ENCODE peak calls at places on chromosome 4, in six cellular contexts. N, X, F, E, Y and S are unnamed samples.

GRCh38 chr4:3462790-3463415 is at the start of gene DOK7:
- DNase-seq in N (no peak), X (no peak), F (no peak), E (no peak), Y (no peak), S (no peak)

GRCh38 chr4:76585270-76585669 is 150.2 kb downstream of the SHROOM3 start:
- DNase-seq in N (peak; percentile 48), X (no peak), F (peak; percentile 77), E (peak; percentile 92), Y (no peak), S (peak; percentile 37)

GRCh38 chr4:83771113-83771705 is 235.3 kb downstream of the GPAT3 start:
- DNase-seq in N (peak; percentile 77), X (peak; percentile 53), F (peak; percentile 60), E (peak; percentile 51), Y (peak; percentile 19), S (peak; percentile 5)

GRCh38 chr4:7797330-7797729 is 142.3 kb downstream of the AFAP1 start:
- DNase-seq in N (no peak), X (no peak), F (no peak), E (no peak), Y (no peak), S (no peak)

GRCh38 chr4:55561884-55562283 is 15.2 kb upstream of the CLOCK start:
- DNase-seq in N (no peak), X (no peak), F (no peak), E (no peak), Y (no peak), S (no peak)

GRCh38 chr4:44235897-44236296 is 212.7 kb downstream of the KCTD8 start:
- DNase-seq in N (peak; percentile 31), X (no peak), F (no peak), E (no peak), Y (no peak), S (no peak)

GRCh38 chr4:76955187-76955586 is 5.6 kb downstream of the SEPTIN11 start:
- DNase-seq in N (no peak), X (no peak), F (peak; percentile 69), E (no peak), Y (no peak), S (no peak)

GRCh38 chr4:110878992-110879391 is 256.1 kb upstream of the PITX2 start:
- DNase-seq in N (no peak), X (no peak), F (no peak), E (no peak), Y (peak; percentile 0), S (no peak)

GRCh38 chr4:170599894-170600293 is 510.1 kb upstream of the AADAT start:
- DNase-seq in N (no peak), X (no peak), F (no peak), E (no peak), Y (no peak), S (no peak)

GRCh38 chr4:76850010-76850441 is 47.9 kb downstream of the SOWAHB start:
- DNase-seq in N (no peak), X (no peak), F (peak; percentile 96), E (peak; percentile 80), Y (no peak), S (no peak)

GRCh38 chr4:120754590-120754989 is 167.9 kb downstream of the PRDM5 start:
- DNase-seq in N (no peak), X (no peak), F (no peak), E (no peak), Y (no peak), S (no peak)
- H2BK5ac ChIP-seq in N (no peak overlapping the region), X (no peak overlapping the region), F (no peak overlapping the region), E (no peak overlapping the region), Y (no peak overlapping the region), S (no peak overlapping the region)

GRCh38 chr4:185719493-185719843 is 92.5 kb downstream of the SORBS2 start:
- DNase-seq in N (no peak), X (no peak), F (no peak), E (no peak), Y (no peak), S (no peak)

GRCh38 chr4:185718578-185719492 is 93.2 kb downstream of the SORBS2 start:
- DNase-seq in N (no peak), X (no peak), F (no peak), E (no peak), Y (no peak), S (no peak)

GRCh38 chr4:185721949-185722316 is 90.1 kb downstream of the SORBS2 start:
- DNase-seq in N (no peak), X (no peak), F (no peak), E (peak; percentile 33), Y (no peak), S (no peak)

GRCh38 chr4:185723619-185724150 is 88.3 kb downstream of the SORBS2 start:
- DNase-seq in N (no peak), X (no peak), F (no peak), E (no peak), Y (no peak), S (no peak)

DNA sequence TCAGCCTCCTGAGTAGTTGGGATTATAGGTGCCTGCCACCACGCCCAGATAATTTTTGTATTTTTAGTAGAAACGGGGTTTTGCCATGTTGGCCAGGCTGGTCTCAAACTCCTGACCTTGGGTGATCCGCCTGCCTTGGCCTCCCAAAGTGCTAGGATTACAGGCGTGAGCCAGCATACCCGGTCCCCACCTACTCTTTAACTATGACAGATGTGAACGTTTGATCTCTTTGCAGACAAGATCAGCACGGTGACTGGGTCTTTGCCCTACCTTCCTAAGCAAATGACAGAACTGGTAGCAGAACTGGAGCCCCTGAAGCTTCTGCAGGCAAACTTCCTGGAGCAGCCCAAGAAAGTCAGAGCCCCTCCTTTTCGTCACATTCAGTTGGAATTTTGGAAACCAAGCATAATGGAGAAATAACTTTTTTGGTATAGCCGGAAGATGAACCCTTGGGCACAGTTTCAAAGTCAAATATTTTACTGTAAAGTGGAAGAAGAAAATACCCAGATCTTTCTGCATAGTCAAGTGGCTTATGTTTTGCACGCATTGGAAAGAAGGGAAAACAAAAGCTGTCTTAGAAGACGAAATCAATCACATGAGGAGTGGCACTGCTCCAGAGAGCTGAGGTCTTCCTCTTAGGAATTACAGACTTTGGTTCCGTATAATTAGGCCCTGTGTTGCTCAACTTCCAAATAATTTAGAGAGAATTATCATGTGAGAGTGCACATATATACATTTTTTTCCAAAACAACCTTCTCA is 90.6 kb downstream of the SORBS2 start:
- DNase-seq in N (no peak), X (no peak), F (no peak), E (peak; percentile 19), Y (no peak), S (no peak)
- H3K4me3 ChIP-seq in N (no peak overlapping the region), X (no peak overlapping the region), F (no peak overlapping the region), E (peak overlapping the region; percentile 27), Y (no peak overlapping the region), S (no peak overlapping the region)

GRCh38 chr4:4689694-4690440 is 148.0 kb upstream of the STX18 start:
- DNase-seq in N (no peak), X (no peak), F (no peak), E (no peak), Y (no peak), S (no peak)
- H3K9ac ChIP-seq in N (no peak overlapping the region), X (no peak overlapping the region), F (no peak overlapping the region), E (no peak overlapping the region), Y (no peak overlapping the region), S (no peak overlapping the region)

GRCh38 chr4:68907230-68907629 is 44.4 kb downstream of the UGT2A3 start:
- DNase-seq in N (no peak), X (no peak), F (no peak), E (no peak), Y (no peak), S (no peak)

GRCh38 chr4:68904786-68905185 is 46.8 kb downstream of the UGT2A3 start:
- DNase-seq in N (peak; percentile 71), X (no peak), F (no peak), E (no peak), Y (no peak), S (no peak)

GRCh38 chr4:68905598-68906237 is 45.9 kb downstream of the UGT2A3 start:
- DNase-seq in N (peak; percentile 87), X (peak; percentile 51), F (no peak), E (no peak), Y (no peak), S (peak; percentile 9)

GRCh38 chr4:68907788-68908700 is 43.6 kb downstream of the UGT2A3 start:
- DNase-seq in N (no peak), X (no peak), F (no peak), E (no peak), Y (no peak), S (no peak)

GRCh38 chr4:68906238-68907137 is 45.1 kb downstream of the UGT2A3 start:
- DNase-seq in N (peak; percentile 77), X (peak; percentile 57), F (no peak), E (no peak), Y (no peak), S (peak; percentile 5)
- H2BK5ac ChIP-seq in N (peak overlapping the region; percentile 39), X (peak overlapping the region; percentile 99), F (no peak overlapping the region), E (peak overlapping the region; percentile 71), Y (peak overlapping the region; percentile 96), S (no peak overlapping the region)

DNA sequence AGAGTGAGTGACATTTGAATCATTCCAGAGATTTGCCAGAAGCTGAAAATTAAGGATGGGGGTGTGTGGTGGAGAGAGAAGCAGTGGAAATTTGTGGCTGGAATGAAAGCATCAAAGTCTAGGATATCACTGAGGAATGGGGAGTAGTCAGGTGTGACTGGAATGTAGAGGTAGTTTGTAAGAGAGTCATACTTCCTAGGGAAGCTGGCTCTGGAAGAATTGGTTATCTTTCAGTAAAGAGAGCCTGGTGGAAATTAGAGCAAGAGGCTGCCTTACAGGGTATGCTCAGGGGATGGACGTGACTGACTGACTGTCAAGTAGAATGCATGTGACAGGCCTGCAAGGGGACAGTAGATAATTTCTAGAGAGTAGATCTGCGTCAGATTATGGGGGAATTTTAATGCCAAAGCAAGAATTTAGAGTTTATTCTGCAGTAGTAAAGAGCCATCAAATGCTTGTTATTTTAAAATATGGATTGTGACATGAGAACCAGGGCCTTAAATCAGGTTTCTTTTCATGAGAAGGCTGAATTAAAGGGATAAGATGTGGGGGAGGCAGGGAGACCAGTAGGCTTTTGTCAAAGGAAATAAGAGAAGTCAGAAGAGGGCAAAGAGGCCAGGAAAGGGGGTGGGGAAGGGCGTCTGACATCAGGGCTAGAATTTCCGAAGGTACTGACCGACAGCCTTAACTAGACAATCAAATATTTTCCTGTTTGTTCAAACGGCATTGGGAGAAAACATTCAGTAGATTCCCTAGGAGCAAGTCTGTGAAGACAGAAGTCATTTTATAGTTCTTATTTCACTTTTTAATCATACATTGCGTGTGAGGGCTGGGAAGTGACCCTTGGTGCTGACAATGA is 109.9 kb downstream of the AFF1 start:
- DNase-seq in N (peak; percentile 74), X (no peak), F (no peak), E (no peak), Y (peak; percentile 67), S (no peak)
- H3K4me3 ChIP-seq in N (no peak overlapping the region), X (no peak overlapping the region), F (no peak overlapping the region), E (peak overlapping the region; percentile 75), Y (no peak overlapping the region), S (peak overlapping the region; percentile 18)